ENCODE peak calls at places on chromosomes 1 and 21, in seven cellular contexts. T is stimulated activated CD8-positive, alpha-beta memory T cell treated with anti-CD3 and anti-CD28 coated beads, Interleukin-4, amount 100 ng/mL, for 24 hours; G is SW480; N is breast epithelium; V is left ventricle myocardium superior; H is EL; I is fibroblast of mammary gland. C is an unnamed sample.

GRCh38 chr1:85342177-85342576 is 65.7 kb upstream of the BCL10 start:
- DNase-seq in H (peak), N (no peak), T (no peak), G (no peak), V (no peak), I (peak), C (no peak)

GRCh38 chr1:88612783-88613182 is 71.3 kb upstream of the PKN2 start:
- DNase-seq in T (no peak), N (no peak), G (peak), H (no peak), V (no peak), I (no peak), C (no peak)

GRCh38 chr1:176206006-176206960 is 803 bp downstream of the COP1 start:
- DNase-seq in N (no peak), I (peak), T (no peak), V (peak), G (peak), H (peak), C (no peak)

GRCh38 chr1:187241971-187242370 is 413.2 kb downstream of the PLA2G4A start:
- DNase-seq in G (no peak), H (no peak), T (no peak), I (no peak), N (no peak), V (no peak), C (no peak)

GRCh38 chr21:16085436-16085835 is 355.7 kb downstream of the USP25 start:
- DNase-seq in T (no peak), G (no peak), V (no peak), I (peak), N (no peak), H (peak), C (no peak)

GRCh38 chr21:21111309-21111920 is 113.2 kb downstream of the NCAM2 start:
- DNase-seq in V (no peak), T (no peak), H (no peak), I (no peak), N (no peak), G (no peak), C (no peak)

GRCh38 chr1:27397106-27397505 is 4.7 kb downstream of the GPR3 start:
- DNase-seq in T (no peak), N (no peak), H (no peak), G (no peak), I (no peak), V (no peak), C (no peak)

GRCh38 chr1:209208648-209209047 is 374.9 kb upstream of the CAMK1G start:
- DNase-seq in T (no peak), G (no peak), N (no peak), I (no peak), V (no peak), H (peak), C (no peak)

GRCh38 chr1:214808845-214809460 is 206.0 kb downstream of the CENPF start:
- DNase-seq in G (peak), T (no peak), I (peak), H (peak), N (no peak), V (no peak), C (no peak)

GRCh38 chr1:85544689-85545203 is 35.8 kb upstream of the CCN1 start:
- DNase-seq in G (peak), V (no peak), N (no peak), H (peak), T (no peak), I (peak), C (no peak)

GRCh38 chr21:41555053-41555452 is 47.1 kb upstream of the TMPRSS2 start:
- DNase-seq in T (no peak), G (no peak), N (no peak), H (no peak), I (no peak), V (no peak), C (no peak)

GRCh38 chr1:209861242-209861641 is 33.5 kb downstream of the UTP25 start:
- DNase-seq in H (no peak), I (no peak), T (no peak), V (no peak), N (no peak), G (no peak), C (no peak)

GRCh38 chr1:212920895-212921294 is 29.4 kb upstream of the VASH2 start:
- DNase-seq in I (no peak), V (no peak), T (no peak), N (no peak), H (no peak), G (no peak), C (no peak)

GRCh38 chr1:29473167-29473855 is 237.0 kb downstream of the PTPRU start:
- DNase-seq in G (no peak), N (no peak), I (no peak), H (no peak), V (no peak), T (no peak), C (no peak)

GRCh38 chr1:180167721-180168467 is 13.2 kb downstream of the QSOX1 start:
- DNase-seq in N (peak), H (peak), G (peak), T (no peak), V (peak), I (no peak), C (peak)

GRCh38 chr1:91325456-91325855 is 79.2 kb downstream of the HFM1 start:
- DNase-seq in H (no peak), G (no peak), T (no peak), N (no peak), V (no peak), I (no peak), C (no peak)

GRCh38 chr1:54540891-54541290 is 7.1 kb upstream of the ACOT11 start:
- DNase-seq in H (no peak), G (no peak), I (no peak), T (no peak), V (no peak), N (no peak), C (no peak)

GRCh38 chr1:4976859-4977440 is 322.5 kb downstream of the AJAP1 start:
- DNase-seq in G (no peak), H (no peak), T (no peak), N (no peak), I (no peak), V (no peak), C (no peak)

GRCh38 chr1:161342836-161343235 is 24.8 kb downstream of the CFAP126 start:
- DNase-seq in V (no peak), H (no peak), I (no peak), G (no peak), N (no peak), T (no peak), C (no peak)

GRCh38 chr1:151680391-151680790 is 36.2 kb downstream of the CELF3 start:
- DNase-seq in I (peak), G (no peak), H (peak), T (no peak), N (no peak), V (no peak), C (no peak)

GRCh38 chr1:11615109-11615508 is 39.1 kb downstream of the FBXO2 start:
- DNase-seq in I (no peak), H (no peak), N (no peak), G (no peak), T (no peak), V (no peak), C (no peak)

GRCh38 chr21:32562426-32562825 is 22.9 kb downstream of the TCP10L start:
- DNase-seq in I (peak), V (no peak), H (peak), G (no peak), N (no peak), T (no peak), C (no peak)

GRCh38 chr1:6738987-6739386 is 37.4 kb upstream of the DNAJC11 start:
- DNase-seq in N (no peak), V (no peak), H (no peak), G (no peak), I (no peak), T (no peak), C (peak)

GRCh38 chr21:33058468-33059318 is 11.2 kb upstream of the OLIG1 start:
- DNase-seq in I (no peak), H (no peak), V (peak), T (no peak), N (no peak), G (no peak), C (no peak)

GRCh38 chr1:101079341-101079740 is 53.8 kb upstream of the DPH5 start:
- DNase-seq in V (no peak), I (no peak), H (no peak), G (no peak), T (no peak), N (no peak), C (no peak)

GRCh38 chr1:166977951-166978350 is 2.6 kb upstream of the ILDR2 start:
- DNase-seq in V (no peak), G (no peak), H (no peak), T (no peak), I (no peak), N (no peak), C (no peak)

GRCh38 chr1:54813479-54814147 is 12.5 kb upstream of the TTC22 start:
- DNase-seq in N (no peak), H (no peak), V (no peak), T (no peak), I (no peak), G (no peak), C (no peak)

GRCh38 chr21:34886554-34887385 is 162.3 kb downstream of the RUNX1 start:
- DNase-seq in N (no peak), I (peak), T (peak), V (peak), G (peak), H (no peak), C (peak)

GRCh38 chr1:29201595-29202051 is 19.9 kb upstream of the SRSF4 start:
- DNase-seq in G (no peak), T (no peak), V (no peak), N (no peak), H (no peak), I (no peak), C (no peak)

GRCh38 chr21:37087188-37087587 is 14.1 kb downstream of the TTC3 start:
- DNase-seq in G (peak), H (peak), I (peak), T (no peak), N (no peak), V (no peak), C (no peak)

GRCh38 chr1:85692730-85693314 is 15.4 kb downstream of the ZNHIT6 start:
- DNase-seq in T (no peak), V (no peak), H (peak), G (peak), I (peak), N (no peak), C (no peak)

GRCh38 chr1:92503926-92504750 is 17.4 kb upstream of the GFI1 start:
- DNase-seq in H (no peak), G (no peak), N (no peak), I (peak), T (no peak), V (no peak), C (no peak)

GRCh38 chr1:219798283-219799030 is 129.9 kb downstream of the SLC30A10 start:
- DNase-seq in N (no peak), G (no peak), I (peak), T (no peak), H (peak), V (no peak), C (no peak)

GRCh38 chr21:41932191-41932575 is 21.6 kb downstream of the C2CD2 start:
- DNase-seq in G (no peak), N (no peak), H (peak), T (no peak), I (peak), V (no peak), C (no peak)

GRCh38 chr1:25118554-25118953 is 113.7 kb downstream of the SYF2 start:
- DNase-seq in H (no peak), I (no peak), T (no peak), N (no peak), G (no peak), V (no peak), C (no peak)

GRCh38 chr1:97144527-97144926 is 422.9 kb downstream of the PTBP2 start:
- DNase-seq in H (peak), N (no peak), I (peak), G (no peak), V (no peak), T (no peak), C (no peak)

GRCh38 chr1:167538657-167539056 is 14.9 kb downstream of the CREG1 start:
- DNase-seq in T (no peak), G (peak), I (no peak), H (peak), V (no peak), N (no peak), C (no peak)